ENCODE peak calls at places on chromosome 14, in five cellular contexts. One of them, this sample, is unnamed.

GRCh38 chr14:51176819-51177218 is 63.2 kb upstream of the TMX1 start:
- DNase-seq in GM12878: no peak
- DNase-seq in IMR-90: no peak
- DNase-seq in SK-N-SH: no peak
- DNase-seq in K562: no peak
- DNase-seq in this sample: no peak

GRCh38 chr14:100772607-100773165 is 46.0 kb downstream of the DLK1 start:
- DNase-seq in GM12878: no peak
- DNase-seq in IMR-90: no peak
- DNase-seq in SK-N-SH: no peak
- DNase-seq in K562: no peak
- DNase-seq in this sample: no peak

GRCh38 chr14:57182760-57183503 is 85.8 kb downstream of the EXOC5 start:
- DNase-seq in GM12878: no peak
- DNase-seq in IMR-90: peak; percentile 2
- DNase-seq in SK-N-SH: peak; percentile 39
- DNase-seq in K562: peak; percentile 4
- DNase-seq in this sample: peak; percentile 15

GRCh38 chr14:94368956-94369355 is 19.4 kb downstream of the SERPINA1 start:
- DNase-seq in GM12878: no peak
- DNase-seq in IMR-90: no peak
- DNase-seq in SK-N-SH: no peak
- DNase-seq in K562: no peak
- DNase-seq in this sample: peak; percentile 74

GRCh38 chr14:24310666-24311604 is at the start of gene LTB4R:
- DNase-seq in GM12878: no peak
- DNase-seq in IMR-90: peak; percentile 73
- DNase-seq in SK-N-SH: no peak
- DNase-seq in K562: no peak
- DNase-seq in this sample: no peak

GRCh38 chr14:81818271-81818670 is 284.6 kb upstream of the SEL1L start:
- DNase-seq in GM12878: no peak
- DNase-seq in IMR-90: no peak
- DNase-seq in SK-N-SH: no peak
- DNase-seq in K562: no peak
- DNase-seq in this sample: no peak

GRCh38 chr14:31712244-31713127 is 151.3 kb downstream of the NUBPL start:
- DNase-seq in GM12878: no peak
- DNase-seq in IMR-90: no peak
- DNase-seq in SK-N-SH: no peak
- DNase-seq in K562: no peak
- DNase-seq in this sample: no peak

GRCh38 chr14:72590577-72590976 is 303.3 kb downstream of the DPF3 start:
- DNase-seq in GM12878: no peak
- DNase-seq in IMR-90: no peak
- DNase-seq in SK-N-SH: no peak
- DNase-seq in K562: no peak
- DNase-seq in this sample: no peak

GRCh38 chr14:99996951-99997571 is 68.2 kb upstream of the EVL start:
- DNase-seq in GM12878: no peak
- DNase-seq in IMR-90: peak; percentile 78
- DNase-seq in SK-N-SH: no peak
- DNase-seq in K562: no peak
- DNase-seq in this sample: no peak

GRCh38 chr14:105885561-105886320 is 359.4 kb downstream of the TMEM121 start:
- DNase-seq in GM12878: no peak
- DNase-seq in IMR-90: no peak
- DNase-seq in SK-N-SH: no peak
- DNase-seq in K562: no peak
- DNase-seq in this sample: no peak

GRCh38 chr14:95265106-95266094 is 54.3 kb downstream of the CLMN start:
- DNase-seq in GM12878: peak; percentile 96
- DNase-seq in IMR-90: peak; percentile 93
- DNase-seq in SK-N-SH: no peak
- DNase-seq in K562: no peak
- DNase-seq in this sample: peak; percentile 95

GRCh38 chr14:90866822-90867221 is 50.6 kb upstream of the TTC7B start:
- DNase-seq in GM12878: no peak
- DNase-seq in IMR-90: no peak
- DNase-seq in SK-N-SH: no peak
- DNase-seq in K562: no peak
- DNase-seq in this sample: no peak

GRCh38 chr14:105861985-105862465 is 335.6 kb downstream of the TMEM121 start:
- DNase-seq in GM12878: peak; percentile 88
- DNase-seq in IMR-90: no peak
- DNase-seq in SK-N-SH: no peak
- DNase-seq in K562: no peak
- DNase-seq in this sample: no peak

GRCh38 chr14:100587248-100587762 is at the start of gene BEGAIN:
- DNase-seq in GM12878: no peak
- DNase-seq in IMR-90: no peak
- DNase-seq in SK-N-SH: peak; percentile 55
- DNase-seq in K562: peak; percentile 84
- DNase-seq in this sample: no peak

GRCh38 chr14:34044373-34044637 is 93.4 kb upstream of the EGLN3 start:
- DNase-seq in GM12878: no peak
- DNase-seq in IMR-90: no peak
- DNase-seq in SK-N-SH: no peak
- DNase-seq in K562: no peak
- DNase-seq in this sample: no peak

GRCh38 chr14:67241416-67242362 is at the start of gene PALS1:
- DNase-seq in GM12878: peak; percentile 19
- DNase-seq in IMR-90: peak; percentile 88
- DNase-seq in SK-N-SH: peak; percentile 87
- DNase-seq in K562: peak; percentile 75
- DNase-seq in this sample: peak; percentile 62

GRCh38 chr14:94100847-94101246 is 9.7 kb upstream of the IFI27 start:
- DNase-seq in GM12878: no peak
- DNase-seq in IMR-90: peak; percentile 82
- DNase-seq in SK-N-SH: no peak
- DNase-seq in K562: no peak
- DNase-seq in this sample: no peak

GRCh38 chr14:80564051-80564450 is 352.7 kb upstream of the DIO2 start:
- DNase-seq in GM12878: no peak
- DNase-seq in IMR-90: peak; percentile 16
- DNase-seq in SK-N-SH: no peak
- DNase-seq in K562: no peak
- DNase-seq in this sample: no peak

GRCh38 chr14:42224053-42224888 is 617.6 kb downstream of the LRFN5 start:
- DNase-seq in GM12878: peak; percentile 5
- DNase-seq in IMR-90: peak; percentile 68
- DNase-seq in SK-N-SH: peak; percentile 11
- DNase-seq in K562: peak; percentile 12
- DNase-seq in this sample: peak; percentile 60

GRCh38 chr14:22008098-22008412 is 334.4 kb upstream of the OR4E1 start:
- DNase-seq in GM12878: no peak
- DNase-seq in IMR-90: no peak
- DNase-seq in SK-N-SH: no peak
- DNase-seq in K562: no peak
- DNase-seq in this sample: no peak

GRCh38 chr14:70706177-70706576 is 64.5 kb downstream of the TTC9 start:
- DNase-seq in GM12878: no peak
- DNase-seq in IMR-90: no peak
- DNase-seq in SK-N-SH: no peak
- DNase-seq in K562: no peak
- DNase-seq in this sample: peak; percentile 85

GRCh38 chr14:24959791-24960331 is 90.1 kb downstream of the STXBP6 start:
- DNase-seq in GM12878: no peak
- DNase-seq in IMR-90: peak; percentile 55
- DNase-seq in SK-N-SH: no peak
- DNase-seq in K562: no peak
- DNase-seq in this sample: peak; percentile 90

GRCh38 chr14:78598046-78598652 is 428.0 kb downstream of the NRXN3 start:
- DNase-seq in GM12878: no peak
- DNase-seq in IMR-90: peak; percentile 26
- DNase-seq in SK-N-SH: peak; percentile 70
- DNase-seq in K562: peak; percentile 71
- DNase-seq in this sample: peak; percentile 44
- TF ChIP-seq MXI1 in GM12878: peak; percentile 23
- TF ChIP-seq MXI1 in IMR-90: no peak
- TF ChIP-seq MXI1 in SK-N-SH: peak; percentile 28
- TF ChIP-seq MXI1 in K562: no peak
- TF ChIP-seq MXI1 in this sample: no peak

GRCh38 chr14:35594616-35595015 is 60.7 kb downstream of the INSM2 start:
- DNase-seq in GM12878: no peak
- DNase-seq in IMR-90: peak; percentile 25
- DNase-seq in SK-N-SH: no peak
- DNase-seq in K562: no peak
- DNase-seq in this sample: no peak
- TF ChIP-seq MXI1 in GM12878: no peak
- TF ChIP-seq MXI1 in IMR-90: no peak
- TF ChIP-seq MXI1 in SK-N-SH: no peak
- TF ChIP-seq MXI1 in K562: no peak
- TF ChIP-seq MXI1 in this sample: no peak

GRCh38 chr14:104431351-104431928 is 148.1 kb upstream of the C14orf180 start:
- DNase-seq in GM12878: no peak
- DNase-seq in IMR-90: no peak
- DNase-seq in SK-N-SH: no peak
- DNase-seq in K562: no peak
- DNase-seq in this sample: no peak

GRCh38 chr14:104431929-104432541 is 147.5 kb upstream of the C14orf180 start:
- DNase-seq in GM12878: no peak
- DNase-seq in IMR-90: no peak
- DNase-seq in SK-N-SH: no peak
- DNase-seq in K562: peak; percentile 11
- DNase-seq in this sample: no peak

GRCh38 chr14:104433401-104434213 is 146.0 kb upstream of the C14orf180 start:
- DNase-seq in GM12878: no peak
- DNase-seq in IMR-90: no peak
- DNase-seq in SK-N-SH: peak; percentile 23
- DNase-seq in K562: no peak
- DNase-seq in this sample: no peak

GRCh38 chr14:104434214-104435076 is 145.1 kb upstream of the C14orf180 start:
- DNase-seq in GM12878: no peak
- DNase-seq in IMR-90: no peak
- DNase-seq in SK-N-SH: peak; percentile 23
- DNase-seq in K562: no peak
- DNase-seq in this sample: no peak

DNA sequence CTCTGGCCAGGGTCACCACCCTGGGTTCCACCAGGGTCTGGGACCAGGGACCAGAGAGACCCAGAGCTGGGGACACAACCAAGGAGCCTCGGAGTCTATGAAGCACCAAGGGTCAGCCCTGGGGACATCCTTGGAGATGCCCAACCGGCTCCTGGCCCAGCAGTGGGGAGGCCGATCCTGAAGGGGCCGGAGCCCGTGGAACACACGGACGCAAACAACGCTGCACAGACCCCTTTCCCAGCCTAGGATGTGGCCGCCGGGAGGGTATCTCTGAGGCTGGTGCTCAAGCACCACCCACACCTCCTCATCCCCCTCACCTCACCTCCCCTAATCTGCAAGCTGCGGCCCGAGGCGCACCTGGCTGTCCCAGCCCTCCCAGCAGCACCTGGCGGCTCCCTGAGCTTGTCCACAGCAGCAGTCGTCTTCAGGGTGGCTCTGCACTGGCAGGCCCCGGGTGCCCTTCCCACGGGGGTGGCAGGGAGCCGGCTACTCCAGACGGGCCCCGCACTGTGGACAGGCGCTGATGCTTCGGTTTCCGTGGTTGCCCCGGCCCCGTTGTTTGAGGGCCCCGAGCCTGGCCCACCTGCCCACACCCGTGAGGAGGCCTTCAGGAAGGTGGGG is 146.8 kb upstream of the C14orf180 start:
- DNase-seq in GM12878: no peak
- DNase-seq in IMR-90: no peak
- DNase-seq in SK-N-SH: no peak
- DNase-seq in K562: no peak
- DNase-seq in this sample: no peak
- TF ChIP-seq MXI1 in GM12878: no peak
- TF ChIP-seq MXI1 in IMR-90: no peak
- TF ChIP-seq MXI1 in SK-N-SH: no peak
- TF ChIP-seq MXI1 in K562: no peak
- TF ChIP-seq MXI1 in this sample: no peak

GRCh38 chr14:28143340-28143739 is 623.2 kb upstream of the FOXG1 start:
- DNase-seq in GM12878: no peak
- DNase-seq in IMR-90: no peak
- DNase-seq in SK-N-SH: no peak
- DNase-seq in K562: no peak
- DNase-seq in this sample: no peak

GRCh38 chr14:28141662-28142061 is 624.9 kb upstream of the FOXG1 start:
- DNase-seq in GM12878: no peak
- DNase-seq in IMR-90: no peak
- DNase-seq in SK-N-SH: no peak
- DNase-seq in K562: no peak
- DNase-seq in this sample: no peak

DNA sequence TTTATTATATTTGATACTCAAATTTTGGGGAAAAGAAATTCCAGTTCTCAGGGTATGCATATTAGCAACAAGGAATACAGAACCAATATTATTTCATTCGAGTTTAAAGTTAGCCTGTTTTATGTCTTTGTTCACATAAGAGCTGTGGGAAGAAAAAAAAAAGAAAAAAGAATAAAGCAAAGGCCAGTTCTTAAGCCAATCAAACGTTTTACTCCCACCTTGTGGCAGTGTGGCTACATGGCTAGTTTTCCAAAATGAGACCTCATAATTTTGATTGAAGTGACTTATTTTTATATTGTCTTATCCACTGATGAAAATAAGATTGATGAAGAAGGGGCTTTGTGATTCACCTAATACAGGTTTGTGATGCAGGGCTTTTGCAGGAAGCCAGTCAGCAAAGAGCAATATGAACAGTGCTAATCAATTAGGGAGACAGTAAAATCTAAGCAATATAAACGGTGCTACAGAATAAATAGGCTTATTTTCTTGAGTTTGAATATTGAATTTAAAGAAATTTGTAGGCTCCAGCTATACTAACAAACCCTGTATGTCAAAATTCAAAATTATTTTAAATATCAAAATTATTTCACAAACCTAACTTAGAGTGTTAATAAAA is 624.1 kb upstream of the FOXG1 start:
- DNase-seq in GM12878: no peak
- DNase-seq in IMR-90: no peak
- DNase-seq in SK-N-SH: peak; percentile 38
- DNase-seq in K562: no peak
- DNase-seq in this sample: no peak
- TF ChIP-seq MXI1 in GM12878: no peak
- TF ChIP-seq MXI1 in IMR-90: no peak
- TF ChIP-seq MXI1 in SK-N-SH: no peak
- TF ChIP-seq MXI1 in K562: no peak
- TF ChIP-seq MXI1 in this sample: no peak

This sample was measured in HepG2.